ENCODE peak calls at places on chromosome 7, in five cellular contexts. One of them, this sample, is unnamed.

GRCh38 chr7:46076527-46076926 is 155.5 kb upstream of the IGFBP3 start:
- DNase-seq in K562: no peak
- DNase-seq in H1: no peak
- DNase-seq in GM12878: no peak
- DNase-seq in SK-N-SH: no peak
- DNase-seq in this sample: no peak

GRCh38 chr7:105760549-105761447 is 115.6 kb downstream of the ATXN7L1 start:
- DNase-seq in H1: no peak
- DNase-seq in K562: no peak
- DNase-seq in SK-N-SH: no peak
- DNase-seq in GM12878: no peak
- DNase-seq in this sample: no peak

GRCh38 chr7:154832557-154833138 is 170.3 kb downstream of the PAXIP1 start:
- DNase-seq in SK-N-SH: peak
- DNase-seq in H1: no peak
- DNase-seq in K562: no peak
- DNase-seq in GM12878: no peak
- DNase-seq in this sample: peak

GRCh38 chr7:6238309-6238925 is 34.0 kb downstream of the CYTH3 start:
- DNase-seq in K562: no peak
- DNase-seq in SK-N-SH: no peak
- DNase-seq in H1: no peak
- DNase-seq in GM12878: no peak
- DNase-seq in this sample: peak

GRCh38 chr7:68823996-68824780 is 774.1 kb upstream of the AUTS2 start:
- DNase-seq in K562: no peak
- DNase-seq in SK-N-SH: no peak
- DNase-seq in GM12878: no peak
- DNase-seq in H1: no peak
- DNase-seq in this sample: no peak

GRCh38 chr7:76133164-76133775 is 68.4 kb upstream of the SRRM3 start:
- DNase-seq in K562: no peak
- DNase-seq in GM12878: no peak
- DNase-seq in SK-N-SH: no peak
- DNase-seq in H1: no peak
- DNase-seq in this sample: no peak

GRCh38 chr7:7424151-7424873 is 111.4 kb downstream of the COL28A1 start:
- DNase-seq in SK-N-SH: peak
- DNase-seq in H1: peak
- DNase-seq in GM12878: peak
- DNase-seq in K562: peak
- DNase-seq in this sample: peak

GRCh38 chr7:22860784-22861482 is 38.3 kb upstream of the TOMM7 start:
- DNase-seq in H1: no peak
- DNase-seq in GM12878: no peak
- DNase-seq in SK-N-SH: peak
- DNase-seq in K562: peak
- DNase-seq in this sample: no peak

GRCh38 chr7:4951304-4951703 is 7.7 kb downstream of the MMD2 start:
- DNase-seq in SK-N-SH: no peak
- DNase-seq in GM12878: no peak
- DNase-seq in K562: no peak
- DNase-seq in H1: no peak
- DNase-seq in this sample: no peak

GRCh38 chr7:56028942-56029630 is 22.2 kb downstream of the PSPH start:
- DNase-seq in K562: no peak
- DNase-seq in H1: no peak
- DNase-seq in SK-N-SH: no peak
- DNase-seq in GM12878: no peak
- DNase-seq in this sample: peak

GRCh38 chr7:73602721-73603651 is 21.3 kb downstream of the MLXIPL start:
- DNase-seq in SK-N-SH: no peak
- DNase-seq in H1: no peak
- DNase-seq in K562: no peak
- DNase-seq in GM12878: no peak
- DNase-seq in this sample: no peak

GRCh38 chr7:153640586-153640985 is 411.6 kb upstream of the DPP6 start:
- DNase-seq in GM12878: no peak
- DNase-seq in SK-N-SH: no peak
- DNase-seq in K562: no peak
- DNase-seq in H1: no peak
- DNase-seq in this sample: no peak

GRCh38 chr7:153642989-153643388 is 409.2 kb upstream of the DPP6 start:
- DNase-seq in SK-N-SH: no peak
- DNase-seq in H1: no peak
- DNase-seq in K562: no peak
- DNase-seq in GM12878: no peak
- DNase-seq in this sample: no peak

GRCh38 chr7:153641202-153641601 is 411.0 kb upstream of the DPP6 start:
- DNase-seq in SK-N-SH: no peak
- DNase-seq in K562: no peak
- DNase-seq in GM12878: no peak
- DNase-seq in H1: no peak
- DNase-seq in this sample: no peak

DNA sequence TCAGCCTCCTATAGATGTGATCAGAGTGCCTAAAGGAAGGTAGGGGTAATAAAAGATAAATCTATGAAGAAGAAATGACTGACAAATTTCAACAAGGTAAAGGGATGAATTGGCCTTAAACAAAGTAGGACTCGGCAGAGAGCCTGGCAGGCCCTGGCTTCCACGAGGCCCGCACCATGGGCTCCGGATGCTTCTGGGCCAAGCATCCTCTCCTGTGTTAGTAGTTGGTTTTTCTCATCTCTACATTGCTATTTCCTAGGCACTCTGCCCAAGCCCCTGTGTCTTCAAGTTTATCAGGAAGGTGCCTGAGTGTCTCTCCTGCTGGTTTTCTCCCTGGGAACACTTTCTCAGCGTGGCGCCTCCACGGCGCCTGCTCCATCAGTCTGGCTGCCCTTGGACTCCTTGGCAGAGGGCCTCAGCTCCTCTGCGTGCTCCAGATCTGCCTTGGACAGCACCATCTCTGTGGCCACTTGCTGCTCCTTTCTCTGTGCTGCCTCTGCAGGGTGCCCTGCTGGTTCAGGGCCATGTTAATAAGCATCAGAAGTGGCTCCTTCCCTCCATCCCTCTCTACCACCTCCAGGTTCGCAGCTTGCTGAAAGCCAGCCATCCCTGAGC is 413.3 kb upstream of the DPP6 start:
- DNase-seq in GM12878: no peak
- DNase-seq in SK-N-SH: no peak
- DNase-seq in K562: no peak
- DNase-seq in H1: no peak
- DNase-seq in this sample: no peak
- TF ChIP-seq JUND in GM12878: no peak
- TF ChIP-seq JUND in SK-N-SH: no peak
- TF ChIP-seq JUND in K562: no peak
- TF ChIP-seq JUND in H1: no peak
- TF ChIP-seq JUND in this sample: no peak

GRCh38 chr7:33054261-33054964 is 8.2 kb downstream of the NT5C3A start:
- DNase-seq in H1: no peak
- DNase-seq in GM12878: no peak
- DNase-seq in K562: no peak
- DNase-seq in SK-N-SH: no peak
- DNase-seq in this sample: no peak

GRCh38 chr7:33048257-33048656 is 14.3 kb downstream of the NT5C3A start:
- DNase-seq in H1: no peak
- DNase-seq in K562: no peak
- DNase-seq in SK-N-SH: no peak
- DNase-seq in GM12878: no peak
- DNase-seq in this sample: no peak

GRCh38 chr7:33048704-33049103 is 13.9 kb downstream of the NT5C3A start:
- DNase-seq in H1: no peak
- DNase-seq in SK-N-SH: no peak
- DNase-seq in GM12878: no peak
- DNase-seq in K562: no peak
- DNase-seq in this sample: no peak

GRCh38 chr7:33053716-33054115 is 8.9 kb downstream of the NT5C3A start:
- DNase-seq in SK-N-SH: no peak
- DNase-seq in H1: no peak
- DNase-seq in GM12878: no peak
- DNase-seq in K562: no peak
- DNase-seq in this sample: no peak

DNA sequence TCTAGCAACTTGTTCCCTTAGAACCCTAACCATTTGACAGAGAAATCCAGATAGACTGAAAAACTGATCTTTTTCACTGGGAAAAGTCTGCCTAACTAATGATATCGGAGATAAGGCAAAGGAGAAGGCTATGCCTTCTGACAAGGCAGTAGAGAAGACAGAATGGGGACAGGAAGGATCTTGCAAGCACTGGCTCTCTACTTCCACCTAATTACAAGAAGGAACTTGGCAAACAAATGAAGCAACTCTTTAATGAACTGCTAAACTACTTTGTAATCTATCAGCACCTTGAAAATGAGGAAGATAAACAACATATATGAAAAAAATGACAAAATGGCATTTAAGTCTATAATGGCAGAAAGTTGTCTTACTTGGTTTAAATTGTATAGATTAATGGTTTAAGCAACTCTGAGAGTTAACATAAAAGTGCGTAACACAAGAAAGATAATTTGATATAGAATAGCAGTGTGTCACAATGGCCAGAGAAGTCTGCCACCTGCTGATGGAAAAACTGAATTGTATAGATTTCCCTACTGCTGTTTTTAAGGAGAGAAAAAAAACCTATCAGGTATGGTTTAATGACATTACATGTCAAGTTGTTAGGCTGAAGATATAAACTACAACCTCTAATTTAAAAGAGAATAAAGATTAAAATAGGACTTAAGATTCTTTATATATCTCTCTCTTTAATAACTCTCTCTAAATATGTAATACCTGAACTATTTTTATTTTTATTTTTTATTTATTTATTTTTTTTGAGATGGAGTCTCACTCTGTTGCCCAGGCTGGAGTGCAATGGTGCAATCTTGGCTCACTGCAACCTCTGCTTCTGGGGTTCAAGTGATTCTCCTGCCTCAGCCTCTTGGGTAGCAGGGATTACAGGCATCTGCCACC is 11.9 kb downstream of the NT5C3A start:
- DNase-seq in SK-N-SH: peak
- DNase-seq in H1: no peak
- DNase-seq in GM12878: no peak
- DNase-seq in K562: no peak
- DNase-seq in this sample: peak
- TF ChIP-seq JUND in SK-N-SH: no peak
- TF ChIP-seq JUND in H1: no peak
- TF ChIP-seq JUND in GM12878: no peak
- TF ChIP-seq JUND in K562: no peak
- TF ChIP-seq JUND in this sample: no peak

GRCh38 chr7:3196629-3197028 is 104.4 kb upstream of the SDK1 start:
- DNase-seq in GM12878: no peak
- DNase-seq in K562: no peak
- DNase-seq in SK-N-SH: no peak
- DNase-seq in H1: no peak
- DNase-seq in this sample: no peak
- TF ChIP-seq JUND in GM12878: no peak
- TF ChIP-seq JUND in K562: no peak
- TF ChIP-seq JUND in SK-N-SH: no peak
- TF ChIP-seq JUND in H1: no peak
- TF ChIP-seq JUND in this sample: no peak

GRCh38 chr7:117014673-117015133 is 61.4 kb downstream of the ST7 start:
- DNase-seq in K562: peak
- DNase-seq in H1: no peak
- DNase-seq in GM12878: no peak
- DNase-seq in SK-N-SH: peak
- DNase-seq in this sample: no peak
- TF ChIP-seq JUND in K562: no peak
- TF ChIP-seq JUND in H1: no peak
- TF ChIP-seq JUND in GM12878: no peak
- TF ChIP-seq JUND in SK-N-SH: no peak
- TF ChIP-seq JUND in this sample: no peak